ENCODE peak calls at places on chromosomes 16 and 17, in seven cellular contexts. One of them, this sample, is unnamed.

GRCh38 chr16:12229759-12230594 is 253.4 kb downstream of the SNX29 start:
- DNase-seq in germinal center: no peak
- DNase-seq in activated CD8-positive, alpha-beta memory T cell treated with anti-CD3 and anti-CD28 coated beads for 4 hours: no peak
- DNase-seq in posterior cingulate gyrus: no peak
- DNase-seq in WTC11: no peak
- DNase-seq in heart left ventricle: no peak
- DNase-seq in mesothelial cell of epicardium: no peak
- DNase-seq in this sample: no peak

GRCh38 chr16:30472328-30472942 is at the start of gene ITGAL:
- DNase-seq in germinal center: peak; percentile 73
- DNase-seq in activated CD8-positive, alpha-beta memory T cell treated with anti-CD3 and anti-CD28 coated beads for 4 hours: peak; percentile 80
- DNase-seq in posterior cingulate gyrus: peak; percentile 21
- DNase-seq in WTC11: no peak
- DNase-seq in heart left ventricle: peak; percentile 27
- DNase-seq in mesothelial cell of epicardium: no peak
- DNase-seq in this sample: peak; percentile 86

GRCh38 chr17:51046527-51047384 is 73.9 kb downstream of the SPAG9 start:
- DNase-seq in germinal center: no peak
- DNase-seq in activated CD8-positive, alpha-beta memory T cell treated with anti-CD3 and anti-CD28 coated beads for 4 hours: no peak
- DNase-seq in posterior cingulate gyrus: peak; percentile 84
- DNase-seq in WTC11: peak; percentile 74
- DNase-seq in heart left ventricle: peak; percentile 58
- DNase-seq in mesothelial cell of epicardium: peak; percentile 67
- DNase-seq in this sample: no peak

GRCh38 chr16:4273858-4274291 is 1.1 kb upstream of the TFAP4 start:
- DNase-seq in germinal center: peak; percentile 65
- DNase-seq in activated CD8-positive, alpha-beta memory T cell treated with anti-CD3 and anti-CD28 coated beads for 4 hours: no peak
- DNase-seq in posterior cingulate gyrus: no peak
- DNase-seq in WTC11: peak; percentile 86
- DNase-seq in heart left ventricle: peak; percentile 69
- DNase-seq in mesothelial cell of epicardium: peak; percentile 69
- DNase-seq in this sample: peak; percentile 55

GRCh38 chr17:62064791-62065563 is at the start of gene MED13:
- DNase-seq in germinal center: peak; percentile 73
- DNase-seq in activated CD8-positive, alpha-beta memory T cell treated with anti-CD3 and anti-CD28 coated beads for 4 hours: peak; percentile 25
- DNase-seq in posterior cingulate gyrus: peak; percentile 48
- DNase-seq in WTC11: peak; percentile 61
- DNase-seq in heart left ventricle: peak; percentile 67
- DNase-seq in mesothelial cell of epicardium: peak; percentile 58
- DNase-seq in this sample: peak; percentile 79

GRCh38 chr16:56851671-56852400 is 13.2 kb upstream of the SLC12A3 start:
- DNase-seq in germinal center: no peak
- DNase-seq in activated CD8-positive, alpha-beta memory T cell treated with anti-CD3 and anti-CD28 coated beads for 4 hours: no peak
- DNase-seq in posterior cingulate gyrus: no peak
- DNase-seq in WTC11: peak; percentile 40
- DNase-seq in heart left ventricle: no peak
- DNase-seq in mesothelial cell of epicardium: no peak
- DNase-seq in this sample: no peak

GRCh38 chr16:24611310-24611709 is 71.9 kb downstream of the RBBP6 start:
- DNase-seq in germinal center: no peak
- DNase-seq in activated CD8-positive, alpha-beta memory T cell treated with anti-CD3 and anti-CD28 coated beads for 4 hours: no peak
- DNase-seq in posterior cingulate gyrus: no peak
- DNase-seq in WTC11: no peak
- DNase-seq in heart left ventricle: no peak
- DNase-seq in mesothelial cell of epicardium: no peak
- DNase-seq in this sample: no peak

GRCh38 chr16:83162791-83163190 is 536.0 kb downstream of the CDH13 start:
- DNase-seq in germinal center: no peak
- DNase-seq in activated CD8-positive, alpha-beta memory T cell treated with anti-CD3 and anti-CD28 coated beads for 4 hours: no peak
- DNase-seq in posterior cingulate gyrus: no peak
- DNase-seq in WTC11: no peak
- DNase-seq in heart left ventricle: no peak
- DNase-seq in mesothelial cell of epicardium: no peak
- DNase-seq in this sample: no peak

GRCh38 chr16:67661101-67661661 is 421 bp downstream of the PARD6A start:
- DNase-seq in germinal center: peak; percentile 37
- DNase-seq in activated CD8-positive, alpha-beta memory T cell treated with anti-CD3 and anti-CD28 coated beads for 4 hours: no peak
- DNase-seq in posterior cingulate gyrus: no peak
- DNase-seq in WTC11: peak; percentile 67
- DNase-seq in heart left ventricle: no peak
- DNase-seq in mesothelial cell of epicardium: peak; percentile 62
- DNase-seq in this sample: no peak

GRCh38 chr16:35391328-35391727 is 1931.9 kb downstream of the TP53TG3F start:
- DNase-seq in germinal center: no peak
- DNase-seq in activated CD8-positive, alpha-beta memory T cell treated with anti-CD3 and anti-CD28 coated beads for 4 hours: no peak
- DNase-seq in posterior cingulate gyrus: peak; percentile 18
- DNase-seq in WTC11: peak; percentile 47
- DNase-seq in heart left ventricle: peak; percentile 18
- DNase-seq in mesothelial cell of epicardium: no peak
- DNase-seq in this sample: peak; percentile 54

GRCh38 chr16:578870-579405 is 9.2 kb downstream of the PIGQ start:
- DNase-seq in germinal center: peak; percentile 65
- DNase-seq in activated CD8-positive, alpha-beta memory T cell treated with anti-CD3 and anti-CD28 coated beads for 4 hours: peak; percentile 21
- DNase-seq in posterior cingulate gyrus: peak; percentile 70
- DNase-seq in WTC11: peak; percentile 88
- DNase-seq in heart left ventricle: peak; percentile 58
- DNase-seq in mesothelial cell of epicardium: no peak
- DNase-seq in this sample: peak; percentile 82

GRCh38 chr16:9495824-9496223 is 404.4 kb downstream of the HAPSTR1 start:
- DNase-seq in germinal center: no peak
- DNase-seq in activated CD8-positive, alpha-beta memory T cell treated with anti-CD3 and anti-CD28 coated beads for 4 hours: no peak
- DNase-seq in posterior cingulate gyrus: no peak
- DNase-seq in WTC11: no peak
- DNase-seq in heart left ventricle: no peak
- DNase-seq in mesothelial cell of epicardium: no peak
- DNase-seq in this sample: no peak

GRCh38 chr17:72600934-72601333 is 480.1 kb downstream of the SOX9 start:
- DNase-seq in germinal center: no peak
- DNase-seq in activated CD8-positive, alpha-beta memory T cell treated with anti-CD3 and anti-CD28 coated beads for 4 hours: no peak
- DNase-seq in posterior cingulate gyrus: no peak
- DNase-seq in WTC11: no peak
- DNase-seq in heart left ventricle: no peak
- DNase-seq in mesothelial cell of epicardium: no peak
- DNase-seq in this sample: no peak

GRCh38 chr17:33732116-33732515 is 439.0 kb upstream of the ASIC2 start:
- DNase-seq in germinal center: no peak
- DNase-seq in activated CD8-positive, alpha-beta memory T cell treated with anti-CD3 and anti-CD28 coated beads for 4 hours: no peak
- DNase-seq in posterior cingulate gyrus: no peak
- DNase-seq in WTC11: no peak
- DNase-seq in heart left ventricle: no peak
- DNase-seq in mesothelial cell of epicardium: no peak
- DNase-seq in this sample: no peak

GRCh38 chr17:7656958-7657715 is 6.4 kb downstream of the ATP1B2 start:
- DNase-seq in germinal center: no peak
- DNase-seq in activated CD8-positive, alpha-beta memory T cell treated with anti-CD3 and anti-CD28 coated beads for 4 hours: no peak
- DNase-seq in posterior cingulate gyrus: peak; percentile 46
- DNase-seq in WTC11: peak; percentile 94
- DNase-seq in heart left ventricle: peak; percentile 80
- DNase-seq in mesothelial cell of epicardium: no peak
- DNase-seq in this sample: no peak

GRCh38 chr16:27598921-27599565 is 49.1 kb downstream of the KATNIP start:
- DNase-seq in germinal center: no peak
- DNase-seq in activated CD8-positive, alpha-beta memory T cell treated with anti-CD3 and anti-CD28 coated beads for 4 hours: no peak
- DNase-seq in posterior cingulate gyrus: no peak
- DNase-seq in WTC11: no peak
- DNase-seq in heart left ventricle: no peak
- DNase-seq in mesothelial cell of epicardium: no peak
- DNase-seq in this sample: no peak

GRCh38 chr17:75509528-75510258 is 5.6 kb downstream of the CASKIN2 start:
- DNase-seq in germinal center: no peak
- DNase-seq in activated CD8-positive, alpha-beta memory T cell treated with anti-CD3 and anti-CD28 coated beads for 4 hours: no peak
- DNase-seq in posterior cingulate gyrus: no peak
- DNase-seq in WTC11: no peak
- DNase-seq in heart left ventricle: peak; percentile 85
- DNase-seq in mesothelial cell of epicardium: no peak
- DNase-seq in this sample: peak; percentile 68

GRCh38 chr17:36629252-36629847 is 28.0 kb downstream of the MRM1 start:
- DNase-seq in germinal center: peak; percentile 77
- DNase-seq in activated CD8-positive, alpha-beta memory T cell treated with anti-CD3 and anti-CD28 coated beads for 4 hours: peak; percentile 54
- DNase-seq in posterior cingulate gyrus: peak; percentile 76
- DNase-seq in WTC11: peak; percentile 90
- DNase-seq in heart left ventricle: peak; percentile 66
- DNase-seq in mesothelial cell of epicardium: peak; percentile 92
- DNase-seq in this sample: peak; percentile 75

GRCh38 chr17:51372345-51373004 is 112.1 kb downstream of the UTP18 start:
- DNase-seq in germinal center: peak; percentile 60
- DNase-seq in activated CD8-positive, alpha-beta memory T cell treated with anti-CD3 and anti-CD28 coated beads for 4 hours: no peak
- DNase-seq in posterior cingulate gyrus: peak; percentile 71
- DNase-seq in WTC11: peak; percentile 38
- DNase-seq in heart left ventricle: peak; percentile 16
- DNase-seq in mesothelial cell of epicardium: no peak
- DNase-seq in this sample: no peak

GRCh38 chr17:19573075-19573474 is 39.4 kb downstream of the SLC47A1 start:
- DNase-seq in germinal center: no peak
- DNase-seq in activated CD8-positive, alpha-beta memory T cell treated with anti-CD3 and anti-CD28 coated beads for 4 hours: no peak
- DNase-seq in posterior cingulate gyrus: no peak
- DNase-seq in WTC11: no peak
- DNase-seq in heart left ventricle: no peak
- DNase-seq in mesothelial cell of epicardium: no peak
- DNase-seq in this sample: no peak

GRCh38 chr17:841313-841712 is 59.2 kb downstream of the MRM3 start:
- DNase-seq in germinal center: no peak
- DNase-seq in activated CD8-positive, alpha-beta memory T cell treated with anti-CD3 and anti-CD28 coated beads for 4 hours: no peak
- DNase-seq in posterior cingulate gyrus: no peak
- DNase-seq in WTC11: no peak
- DNase-seq in heart left ventricle: no peak
- DNase-seq in mesothelial cell of epicardium: no peak
- DNase-seq in this sample: no peak

GRCh38 chr16:81608515-81609209 is 164.1 kb downstream of the CMIP start:
- DNase-seq in germinal center: peak; percentile 48
- DNase-seq in activated CD8-positive, alpha-beta memory T cell treated with anti-CD3 and anti-CD28 coated beads for 4 hours: no peak
- DNase-seq in posterior cingulate gyrus: no peak
- DNase-seq in WTC11: no peak
- DNase-seq in heart left ventricle: no peak
- DNase-seq in mesothelial cell of epicardium: no peak
- DNase-seq in this sample: no peak

GRCh38 chr17:57186231-57187019 is 69.9 kb upstream of the MSI2 start:
- DNase-seq in germinal center: no peak
- DNase-seq in activated CD8-positive, alpha-beta memory T cell treated with anti-CD3 and anti-CD28 coated beads for 4 hours: no peak
- DNase-seq in posterior cingulate gyrus: no peak
- DNase-seq in WTC11: no peak
- DNase-seq in heart left ventricle: no peak
- DNase-seq in mesothelial cell of epicardium: no peak
- DNase-seq in this sample: no peak

This sample was measured in right lobe of liver.